ENCODE peak calls at places on chromosomes 13 and 19, in nine cellular contexts. T, U, G, V, B, O, S, Q and D are unnamed samples.

GRCh38 chr19:18251587-18252369 is 22.5 kb downstream of the IQCN start:
- DNase-seq in T (peak), U (peak), G (peak), V (peak), B (peak), O (peak), S (peak), Q (peak), D (peak)

GRCh38 chr13:71869274-71869673 is 2.3 kb upstream of the DACH1 start:
- DNase-seq in T (no peak), U (no peak), G (no peak), V (no peak), B (no peak), O (no peak), S (no peak), Q (peak), D (no peak)

GRCh38 chr19:40565910-40566495 is 10.7 kb upstream of the SHKBP1 start:
- DNase-seq in T (no peak), U (no peak), G (no peak), V (no peak), B (no peak), O (no peak), S (no peak), Q (peak), D (no peak)

GRCh38 chr13:95153647-95154405 is 147.4 kb downstream of the ABCC4 start:
- DNase-seq in T (no peak), U (no peak), G (no peak), V (no peak), B (no peak), O (no peak), S (no peak), Q (no peak), D (peak)

GRCh38 chr13:112028481-112028880 is 38.5 kb upstream of the SOX1 start:
- DNase-seq in T (no peak), U (no peak), G (no peak), V (no peak), B (no peak), O (no peak), S (no peak), Q (no peak), D (no peak)

GRCh38 chr19:51511353-51511752 is 9.8 kb upstream of the SIGLEC12 start:
- DNase-seq in T (no peak), U (peak), G (no peak), V (no peak), B (no peak), O (no peak), S (no peak), Q (peak), D (peak)

GRCh38 chr13:110600261-110600819 is 15.0 kb upstream of the NAXD start:
- DNase-seq in T (no peak), U (no peak), G (no peak), V (no peak), B (no peak), O (no peak), S (no peak), Q (peak), D (no peak)

GRCh38 chr13:101576452-101576851 is 124.0 kb downstream of the ITGBL1 start:
- DNase-seq in T (no peak), U (no peak), G (no peak), V (no peak), B (no peak), O (no peak), S (no peak), Q (no peak), D (no peak)

GRCh38 chr13:101626925-101627555 is 174.6 kb downstream of the ITGBL1 start:
- DNase-seq in T (no peak), U (no peak), G (no peak), V (peak), B (no peak), O (no peak), S (peak), Q (no peak), D (no peak)

GRCh38 chr19:11942843-11943108 is 17.9 kb downstream of the ZNF700 start:
- DNase-seq in T (no peak), U (no peak), G (no peak), V (no peak), B (no peak), O (no peak), S (no peak), Q (no peak), D (no peak)

GRCh38 chr13:35953537-35954206 is 177.5 kb downstream of the DCLK1 start:
- DNase-seq in T (no peak), U (no peak), G (peak), V (no peak), B (peak), O (no peak), S (no peak), Q (peak), D (peak)

GRCh38 chr13:62779146-62779545 is 1363.5 kb upstream of the PCDH20 start:
- DNase-seq in T (no peak), U (no peak), G (no peak), V (no peak), B (no peak), O (no peak), S (no peak), Q (no peak), D (no peak)

GRCh38 chr19:1261863-1262686 is 7.1 kb upstream of the CIRBP start:
- DNase-seq in T (peak), U (no peak), G (peak), V (no peak), B (peak), O (no peak), S (no peak), Q (no peak), D (no peak)

GRCh38 chr19:55440411-55441105 is 2.5 kb downstream of the SHISA7 start:
- DNase-seq in T (no peak), U (peak), G (no peak), V (no peak), B (no peak), O (no peak), S (peak), Q (peak), D (no peak)

GRCh38 chr19:11204943-11205349 is 7.6 kb upstream of the KANK2 start:
- DNase-seq in T (no peak), U (no peak), G (no peak), V (no peak), B (no peak), O (no peak), S (no peak), Q (no peak), D (no peak)

GRCh38 chr19:50315773-50316448 is 13.3 kb downstream of the KCNC3 start:
- DNase-seq in T (no peak), U (no peak), G (no peak), V (no peak), B (no peak), O (no peak), S (peak), Q (no peak), D (peak)

GRCh38 chr13:60158321-60158801 is 5.4 kb downstream of the DIAPH3 start:
- DNase-seq in T (no peak), U (no peak), G (no peak), V (no peak), B (no peak), O (no peak), S (no peak), Q (peak), D (no peak)

GRCh38 chr19:18967358-18968146 is 26.5 kb upstream of the HOMER3 start:
- DNase-seq in T (no peak), U (no peak), G (peak), V (no peak), B (peak), O (no peak), S (no peak), Q (no peak), D (no peak)

GRCh38 chr13:92224052-92224821 is 825.8 kb downstream of the GPC5 start:
- DNase-seq in T (no peak), U (no peak), G (no peak), V (no peak), B (peak), O (no peak), S (no peak), Q (no peak), D (no peak)

GRCh38 chr13:99657848-99658265 is 156.6 kb downstream of the TM9SF2 start:
- DNase-seq in T (no peak), U (peak), G (peak), V (peak), B (peak), O (peak), S (peak), Q (peak), D (no peak)

GRCh38 chr13:60837806-60838205 is 440.8 kb downstream of the TDRD3 start:
- DNase-seq in T (no peak), U (no peak), G (no peak), V (no peak), B (no peak), O (no peak), S (no peak), Q (no peak), D (no peak)

GRCh38 chr13:48892311-48892710 is 83.4 kb upstream of the FNDC3A start:
- DNase-seq in T (no peak), U (no peak), G (no peak), V (no peak), B (peak), O (no peak), S (no peak), Q (no peak), D (no peak)

GRCh38 chr13:73411067-73411809 is 352.4 kb downstream of the KLF5 start:
- DNase-seq in T (no peak), U (no peak), G (no peak), V (no peak), B (no peak), O (no peak), S (no peak), Q (peak), D (no peak)

GRCh38 chr19:2703077-2703437 is 563 bp upstream of the GNG7 start:
- DNase-seq in T (no peak), U (no peak), G (no peak), V (no peak), B (no peak), O (no peak), S (no peak), Q (no peak), D (no peak)

GRCh38 chr19:55005684-55006488 is 32.2 kb downstream of the GP6 start:
- DNase-seq in T (peak), U (peak), G (no peak), V (peak), B (peak), O (peak), S (peak), Q (peak), D (no peak)

GRCh38 chr13:74288361-74288911 is 154.2 kb upstream of the KLF12 start:
- DNase-seq in T (no peak), U (peak), G (peak), V (peak), B (peak), O (peak), S (no peak), Q (peak), D (no peak)

GRCh38 chr19:31715249-31715944 is 366.2 kb upstream of the TSHZ3 start:
- DNase-seq in T (no peak), U (no peak), G (no peak), V (no peak), B (no peak), O (no peak), S (no peak), Q (no peak), D (no peak)

GRCh38 chr19:12938536-12939291 is at the start of gene CALR:
- DNase-seq in T (no peak), U (no peak), G (no peak), V (no peak), B (peak), O (peak), S (no peak), Q (peak), D (no peak)

GRCh38 chr13:25840931-25841330 is 210.9 kb downstream of the SHISA2 start:
- DNase-seq in T (no peak), U (no peak), G (no peak), V (no peak), B (no peak), O (no peak), S (no peak), Q (no peak), D (no peak)